ENCODE peak calls at places on chromosomes 5 and 9, in six cellular contexts. D, R, K, W, I and S are unnamed samples.

GRCh38 chr9:131981116-131981847 is 98.4 kb downstream of the MED27 start:
- ATAC-seq in W (no peak), R (no peak), D (no peak), I (no peak), K (no peak), S (no peak)

GRCh38 chr5:132445930-132446329 is 44.6 kb downstream of the IRF1 start:
- ATAC-seq in K (peak), R (no peak), D (no peak), I (peak), W (no peak), S (no peak)

GRCh38 chr5:65791721-65792698 is 70.0 kb downstream of the NLN start:
- ATAC-seq in W (no peak), D (no peak), R (no peak), K (no peak), I (no peak), S (no peak)

GRCh38 chr9:14524881-14525515 is 168.2 kb downstream of the ZDHHC21 start:
- ATAC-seq in K (no peak), D (peak), W (no peak), R (no peak), I (no peak), S (no peak)

GRCh38 chr5:35160486-35161116 is 69.7 kb downstream of the PRLR start:
- ATAC-seq in D (no peak), W (no peak), K (no peak), R (peak), I (peak), S (no peak)

GRCh38 chr9:16044116-16044881 is 491.5 kb downstream of the CCDC171 start:
- ATAC-seq in I (no peak), D (no peak), R (no peak), K (no peak), W (no peak), S (no peak)

GRCh38 chr5:59543826-59544442 is 349.6 kb downstream of the PDE4D start:
- ATAC-seq in I (no peak), D (peak), R (no peak), K (no peak), W (no peak), S (peak)

GRCh38 chr9:71634753-71635152 is 133.6 kb downstream of the CEMIP2 start:
- ATAC-seq in D (no peak), I (no peak), W (no peak), R (no peak), K (no peak), S (no peak)

GRCh38 chr9:132237481-132237880 is 75.6 kb downstream of the NTNG2 start:
- ATAC-seq in I (no peak), R (no peak), W (no peak), D (no peak), K (no peak), S (no peak)

GRCh38 chr9:134664446-134664845 is 22.8 kb downstream of the COL5A1 start:
- ATAC-seq in W (no peak), R (no peak), K (no peak), I (no peak), D (no peak), S (no peak)

GRCh38 chr9:89804766-89805531 is 200.1 kb downstream of the GADD45G start:
- ATAC-seq in K (no peak), R (peak), W (no peak), D (no peak), I (no peak), S (no peak)

GRCh38 chr9:96514108-96514824 is 64.3 kb downstream of the HABP4 start:
- ATAC-seq in D (peak), I (no peak), W (no peak), R (no peak), K (peak), S (peak)

GRCh38 chr9:87840126-87840525 is 42.6 kb upstream of the SPATA31E1 start:
- ATAC-seq in K (no peak), I (no peak), R (no peak), D (peak), W (no peak), S (no peak)

GRCh38 chr9:25557645-25558300 is 120.5 kb downstream of the TUSC1 start:
- ATAC-seq in R (no peak), K (no peak), I (peak), W (no peak), D (no peak), S (no peak)

GRCh38 chr9:113524460-113524859 is 60.9 kb downstream of the RGS3 start:
- ATAC-seq in I (no peak), R (no peak), W (no peak), K (no peak), D (peak), S (no peak)

GRCh38 chr9:34961574-34962480 is 3.7 kb downstream of the PHF24 start:
- ATAC-seq in I (peak), D (peak), W (peak), R (peak), K (no peak), S (no peak)

GRCh38 chr9:5628183-5628529 is 751 bp upstream of the RIC1 start:
- ATAC-seq in K (no peak), D (no peak), I (no peak), W (no peak), R (no peak), S (no peak)

GRCh38 chr5:604391-604831 is 7.7 kb upstream of the CEP72 start:
- ATAC-seq in R (no peak), K (peak), W (no peak), I (no peak), D (no peak), S (no peak)

GRCh38 chr5:14452685-14453084 is 128.9 kb upstream of the OTULINL start:
- ATAC-seq in R (no peak), W (no peak), I (no peak), K (no peak), D (no peak), S (no peak)

GRCh38 chr5:102919211-102919610 is 164.1 kb downstream of the PAM start:
- ATAC-seq in I (no peak), K (no peak), W (no peak), R (no peak), D (no peak), S (no peak)

GRCh38 chr5:136054133-136054996 is 25.6 kb downstream of the TGFBI start:
- ATAC-seq in K (no peak), R (no peak), I (no peak), D (no peak), W (no peak), S (no peak)

GRCh38 chr5:67490543-67491321 is 294.1 kb upstream of the CD180 start:
- ATAC-seq in R (no peak), D (peak), W (no peak), K (no peak), I (no peak), S (peak)

GRCh38 chr5:74519161-74519571 is 121.4 kb downstream of the ENC1 start:
- ATAC-seq in W (no peak), R (no peak), D (no peak), K (no peak), I (no peak), S (no peak)

GRCh38 chr9:117671468-117671867 is 32.7 kb upstream of the TLR4 start:
- ATAC-seq in D (no peak), K (no peak), R (no peak), I (no peak), W (no peak), S (no peak)

GRCh38 chr5:136285501-136285900 is 79.8 kb downstream of the TRPC7 start:
- ATAC-seq in K (no peak), R (no peak), D (no peak), I (no peak), W (no peak), S (no peak)